ENCODE peak calls at places on chromosomes 16 and 17, in five cellular contexts. Z is retinal pigment epithelial cell, J is body of pancreas, A is Panc1, X is IMR-90. F is an unnamed sample.

GRCh38 chr16:30185683-30186421 is 2.5 kb downstream of the CORO1A start:
- DNase-seq in Z (no peak), J (peak), A (no peak), X (no peak), F (no peak)

GRCh38 chr16:57892041-57892440 is 78.9 kb downstream of the CNGB1 start:
- DNase-seq in Z (no peak), J (no peak), A (no peak), X (peak), F (peak)

GRCh38 chr17:18084256-18084655 is 3.5 kb upstream of the DRG2 start:
- DNase-seq in Z (no peak), J (no peak), A (no peak), X (no peak), F (no peak)

GRCh38 chr17:36592316-36592710 is 634 bp downstream of the DHRS11 start:
- DNase-seq in Z (peak), J (peak), A (no peak), X (no peak), F (no peak)

GRCh38 chr17:10737786-10738185 is 8.0 kb upstream of the TMEM220 start:
- DNase-seq in Z (no peak), J (no peak), A (no peak), X (no peak), F (no peak)

GRCh38 chr17:31446195-31446967 is 54.9 kb downstream of the RAB11FIP4 start:
- DNase-seq in Z (no peak), J (no peak), A (no peak), X (no peak), F (no peak)

GRCh38 chr17:14149751-14150150 is 80.4 kb downstream of the COX10 start:
- DNase-seq in Z (no peak), J (no peak), A (no peak), X (no peak), F (no peak)

GRCh38 chr17:79980246-79981043 is 55.2 kb downstream of the TBC1D16 start:
- DNase-seq in Z (no peak), J (peak), A (no peak), X (no peak), F (no peak)

GRCh38 chr17:60390881-60391418 is 983 bp downstream of the USP32 start:
- DNase-seq in Z (no peak), J (peak), A (no peak), X (peak), F (peak)

GRCh38 chr17:62781826-62782225 is 26.3 kb downstream of the MARCHF10 start:
- DNase-seq in Z (no peak), J (no peak), A (no peak), X (peak), F (peak)

GRCh38 chr16:84838383-84838948 is 18.7 kb downstream of the CRISPLD2 start:
- DNase-seq in Z (no peak), J (no peak), A (no peak), X (no peak), F (no peak)

GRCh38 chr17:60573139-60573975 is 26.6 kb upstream of the PPM1D start:
- DNase-seq in Z (peak), J (peak), A (no peak), X (peak), F (peak)

GRCh38 chr17:48530208-48530886 is 464 bp downstream of the HOXB1 start:
- DNase-seq in Z (no peak), J (no peak), A (no peak), X (no peak), F (no peak)

GRCh38 chr17:3003401-3004149 is 59.8 kb downstream of the OR1D5 start:
- DNase-seq in Z (no peak), J (peak), A (no peak), X (no peak), F (no peak)

GRCh38 chr17:54950116-54950515 is 18.3 kb downstream of the COX11 start:
- DNase-seq in Z (no peak), J (no peak), A (no peak), X (no peak), F (no peak)

GRCh38 chr16:68401871-68402747 is 46.2 kb downstream of the SMPD3 start:
- DNase-seq in Z (no peak), J (no peak), A (no peak), X (peak), F (peak)

DNA sequence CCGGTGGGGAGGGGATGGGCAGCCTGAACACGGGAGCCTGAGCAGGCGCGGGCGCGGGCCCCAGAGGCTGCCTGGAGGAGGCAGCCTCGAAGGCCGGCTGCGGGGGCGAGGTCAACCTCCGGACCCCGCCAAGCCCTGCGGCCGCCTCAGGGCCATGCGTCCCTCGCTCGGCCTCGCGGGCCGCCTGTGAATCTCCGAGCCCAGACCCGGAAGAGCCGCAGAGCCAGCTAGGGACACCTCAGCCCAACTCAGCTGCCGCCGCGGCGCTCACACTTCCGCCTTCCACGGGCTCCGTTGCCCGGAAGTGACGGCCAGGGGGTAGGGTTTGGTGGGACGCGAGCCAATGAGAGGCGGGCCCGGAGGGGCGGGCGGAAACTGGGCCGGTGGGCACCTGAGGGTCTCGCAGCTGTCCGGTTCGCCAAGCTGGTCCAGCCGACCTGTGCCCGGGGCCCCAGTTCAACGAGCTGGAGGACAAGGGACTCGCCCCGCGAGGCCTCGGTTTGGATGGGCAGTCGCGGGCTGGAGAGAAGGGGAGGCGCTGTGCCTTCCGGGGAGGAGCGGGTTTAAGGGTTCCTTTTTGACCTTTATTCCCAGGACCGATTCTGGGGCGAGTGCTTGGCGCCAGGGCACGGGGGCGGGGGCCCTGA is at the start of gene SLC38A10:
- DNase-seq in Z (peak), J (peak), A (no peak), X (peak), F (peak)
- TF ChIP-seq CTCF in Z (no peak), J (no peak), A (no peak), X (no peak), F (no peak)

GRCh38 chr16:8645141-8645521 is 23.6 kb downstream of the METTL22 start:
- DNase-seq in Z (no peak), J (no peak), A (no peak), X (no peak), F (no peak)
- H3K4me3 ChIP-seq in Z (no peak), J (no peak), A (no peak), X (no peak), F (no peak)

DNA sequence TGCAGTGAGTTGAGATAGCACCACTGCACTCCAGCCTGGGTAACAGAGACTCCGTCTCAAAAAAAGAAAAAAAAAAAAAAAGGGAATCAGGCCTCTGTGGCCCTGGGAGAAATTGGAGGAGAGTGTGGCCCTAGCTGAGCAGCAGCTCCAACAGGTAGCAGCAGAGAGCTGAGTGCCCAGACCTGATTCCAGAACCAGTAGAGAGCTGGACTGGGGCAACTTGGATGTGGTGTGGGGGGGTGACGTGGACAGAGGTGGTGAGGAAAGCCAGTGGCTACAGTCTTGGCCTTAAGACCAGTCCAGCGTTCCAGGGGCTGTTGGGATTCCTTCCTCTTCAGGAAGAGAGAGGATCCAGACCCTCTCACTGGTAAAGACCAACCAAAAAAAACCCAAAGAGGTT is 1.7 kb downstream of the HSPB9 start:
- DNase-seq in Z (no peak), J (no peak), A (no peak), X (no peak), F (no peak)
- TF ChIP-seq CTCF in Z (no peak), J (no peak), A (no peak), X (peak), F (no peak)

GRCh38 chr16:3987231-3987630 is 106.7 kb upstream of the CREBBP start:
- DNase-seq in Z (no peak), J (no peak), A (no peak), X (no peak), F (no peak)
- H3K4me3 ChIP-seq in Z (no peak), J (no peak), A (no peak), X (no peak), F (no peak)

DNA sequence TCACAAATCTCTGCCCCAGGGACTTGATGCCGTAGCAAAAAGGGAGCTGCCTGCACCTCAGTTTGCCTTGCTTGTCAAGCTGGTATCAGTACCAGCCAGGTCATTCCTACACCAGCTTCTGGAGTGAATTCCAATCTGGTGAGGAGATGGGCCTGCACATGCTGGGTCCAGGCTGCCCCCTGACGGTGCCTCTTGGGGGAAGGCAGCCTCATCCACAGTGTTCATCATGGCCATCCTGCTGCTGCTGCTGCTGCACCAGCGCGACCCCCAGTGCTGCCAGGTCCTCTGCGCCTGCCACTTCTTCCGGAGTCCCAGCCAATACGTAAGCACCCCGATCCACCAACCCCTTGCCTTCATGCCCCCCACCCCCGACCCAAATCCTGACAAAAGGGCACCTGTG is 8.3 kb downstream of the MRPL27 start:
- DNase-seq in Z (no peak), J (no peak), A (no peak), X (peak), F (peak)
- TF ChIP-seq CTCF in Z (peak), J (no peak), A (no peak), X (peak), F (peak)

F was measured in AG10803.